ENCODE peak calls at places on chromosomes 2 and 18, in five cellular contexts. C is HCT116, W is SK-N-SH, D is K562, B is GM12878. L is an unnamed sample.
A peak's percentile ranks its signal among the peaks of the same experiment; 100 is the strongest.

GRCh38 chr2:240789501-240790369 is 30.3 kb downstream of the KIF1A start:
- DNase-seq in C (no peak), W (no peak), D (no peak), B (peak; percentile 3), L (no peak)

GRCh38 chr2:124025896-124026295 is 809 bp downstream of the CNTNAP5 start:
- DNase-seq in C (no peak), W (peak; percentile 39), D (no peak), B (no peak), L (no peak)

GRCh38 chr2:127619901-127620705 is 25.9 kb upstream of the GPR17 start:
- DNase-seq in C (no peak), W (peak; percentile 29), D (no peak), B (no peak), L (no peak)

GRCh38 chr2:32627441-32627900 is 379 bp upstream of the TTC27 start:
- DNase-seq in C (no peak), W (peak; percentile 68), D (no peak), B (no peak), L (peak; percentile 0)

GRCh38 chr2:201854221-201854801 is 48.0 kb downstream of the CDK15 start:
- DNase-seq in C (no peak), W (no peak), D (no peak), B (no peak), L (no peak)

GRCh38 chr2:45458909-45459563 is 152.0 kb downstream of the SRBD1 start:
- DNase-seq in C (peak; percentile 28), W (no peak), D (peak; percentile 27), B (no peak), L (peak; percentile 27)

GRCh38 chr2:182866095-182866460 is 359 bp downstream of the FRZB start:
- DNase-seq in C (no peak), W (no peak), D (no peak), B (no peak), L (no peak)

GRCh38 chr2:54672587-54673456 is 50.6 kb upstream of the EML6 start:
- DNase-seq in C (no peak), W (no peak), D (no peak), B (peak; percentile 68), L (peak; percentile 31)

GRCh38 chr2:73111300-73112025 is 1.3 kb downstream of the RAB11FIP5 start:
- DNase-seq in C (peak; percentile 26), W (no peak), D (peak; percentile 48), B (no peak), L (peak; percentile 35)

GRCh38 chr2:33106115-33106514 is 159.4 kb downstream of the LTBP1 start:
- DNase-seq in C (no peak), W (no peak), D (no peak), B (no peak), L (no peak)

GRCh38 chr2:23673830-23674679 is 252.9 kb downstream of the ATAD2B start:
- DNase-seq in C (no peak), W (no peak), D (peak; percentile 30), B (no peak), L (no peak)

GRCh38 chr2:173962583-173963110 is 2.5 kb downstream of the SP3 start:
- DNase-seq in C (no peak), W (no peak), D (peak; percentile 35), B (no peak), L (no peak)

GRCh38 chr18:64972545-64972944 is 778.3 kb upstream of the CDH7 start:
- DNase-seq in C (no peak), W (peak; percentile 14), D (no peak), B (no peak), L (no peak)

GRCh38 chr18:74760026-74760425 is 162.4 kb downstream of the ZNF407 start:
- DNase-seq in C (no peak), W (no peak), D (no peak), B (no peak), L (no peak)

GRCh38 chr18:48831113-48831759 is 119.5 kb downstream of the SMAD7 start:
- DNase-seq in C (no peak), W (no peak), D (no peak), B (no peak), L (no peak)

GRCh38 chr2:221969087-221969829 is 329.5 kb downstream of the PAX3 start:
- DNase-seq in C (peak; percentile 13), W (peak; percentile 40), D (no peak), B (no peak), L (peak; percentile 51)

GRCh38 chr18:31101148-31102019 is 837 bp downstream of the DSC2 start:
- DNase-seq in C (no peak), W (peak; percentile 33), D (peak; percentile 80), B (no peak), L (peak; percentile 24)

GRCh38 chr2:227862227-227862740 is 9.1 kb upstream of the DAW1 start:
- DNase-seq in C (peak; percentile 51), W (peak; percentile 48), D (peak; percentile 17), B (no peak), L (no peak)

GRCh38 chr2:151422917-151423439 is 13.3 kb downstream of the RIF1 start:
- DNase-seq in C (no peak), W (no peak), D (no peak), B (no peak), L (no peak)

GRCh38 chr2:216555274-216555673 is 56.6 kb downstream of the RPL37A start:
- DNase-seq in C (no peak), W (no peak), D (no peak), B (no peak), L (no peak)

GRCh38 chr2:219527076-219527394 is 12.8 kb downstream of the ASIC4 start:
- DNase-seq in C (no peak), W (peak; percentile 81), D (no peak), B (no peak), L (peak; percentile 32)

GRCh38 chr18:47901624-47902362 is 28.7 kb downstream of the SMAD2 start:
- DNase-seq in C (no peak), W (no peak), D (no peak), B (peak; percentile 61), L (no peak)

GRCh38 chr2:9656270-9656766 is 25.5 kb upstream of the YWHAQ start:
- DNase-seq in C (no peak), W (no peak), D (peak; percentile 52), B (peak; percentile 95), L (no peak)

GRCh38 chr2:231632559-231633142 is 40.0 kb downstream of the TEX44 start:
- DNase-seq in C (no peak), W (no peak), D (no peak), B (no peak), L (no peak)

GRCh38 chr18:35851286-35851967 is 121.1 kb upstream of the RMP24 start:
- DNase-seq in C (no peak), W (no peak), D (no peak), B (no peak), L (no peak)

GRCh38 chr2:48733067-48733503 is 22.4 kb downstream of the LHCGR start:
- DNase-seq in C (no peak), W (no peak), D (no peak), B (no peak), L (no peak)

GRCh38 chr2:223494987-223495386 is 107.2 kb downstream of the SCG2 start:
- DNase-seq in C (no peak), W (no peak), D (no peak), B (no peak), L (no peak)

DNA sequence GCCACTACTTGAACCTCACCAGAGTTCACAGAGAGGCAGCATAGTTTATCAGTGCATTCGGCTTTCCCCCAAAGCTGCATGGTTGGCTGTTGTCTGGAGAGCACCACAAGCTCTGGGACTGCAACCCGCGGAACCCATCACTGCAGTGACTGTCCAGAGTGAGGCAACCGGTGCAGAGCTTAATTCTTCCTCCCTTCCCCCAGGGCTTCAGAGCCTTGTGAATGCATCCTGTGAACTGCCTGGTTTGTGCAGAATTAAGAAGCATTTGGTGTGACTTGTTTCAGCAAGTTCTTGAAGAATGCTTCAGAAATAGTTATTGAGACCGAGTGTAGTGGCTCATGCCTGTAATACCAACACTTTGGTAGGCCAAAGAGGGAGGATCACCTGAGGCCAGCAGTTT is 99.2 kb upstream of the FOSL2 start:
- DNase-seq in C (no peak), W (no peak), D (no peak), B (no peak), L (no peak)
- TF ChIP-seq JUND in C (no peak), W (no peak), D (no peak), B (no peak), L (no peak)

DNA sequence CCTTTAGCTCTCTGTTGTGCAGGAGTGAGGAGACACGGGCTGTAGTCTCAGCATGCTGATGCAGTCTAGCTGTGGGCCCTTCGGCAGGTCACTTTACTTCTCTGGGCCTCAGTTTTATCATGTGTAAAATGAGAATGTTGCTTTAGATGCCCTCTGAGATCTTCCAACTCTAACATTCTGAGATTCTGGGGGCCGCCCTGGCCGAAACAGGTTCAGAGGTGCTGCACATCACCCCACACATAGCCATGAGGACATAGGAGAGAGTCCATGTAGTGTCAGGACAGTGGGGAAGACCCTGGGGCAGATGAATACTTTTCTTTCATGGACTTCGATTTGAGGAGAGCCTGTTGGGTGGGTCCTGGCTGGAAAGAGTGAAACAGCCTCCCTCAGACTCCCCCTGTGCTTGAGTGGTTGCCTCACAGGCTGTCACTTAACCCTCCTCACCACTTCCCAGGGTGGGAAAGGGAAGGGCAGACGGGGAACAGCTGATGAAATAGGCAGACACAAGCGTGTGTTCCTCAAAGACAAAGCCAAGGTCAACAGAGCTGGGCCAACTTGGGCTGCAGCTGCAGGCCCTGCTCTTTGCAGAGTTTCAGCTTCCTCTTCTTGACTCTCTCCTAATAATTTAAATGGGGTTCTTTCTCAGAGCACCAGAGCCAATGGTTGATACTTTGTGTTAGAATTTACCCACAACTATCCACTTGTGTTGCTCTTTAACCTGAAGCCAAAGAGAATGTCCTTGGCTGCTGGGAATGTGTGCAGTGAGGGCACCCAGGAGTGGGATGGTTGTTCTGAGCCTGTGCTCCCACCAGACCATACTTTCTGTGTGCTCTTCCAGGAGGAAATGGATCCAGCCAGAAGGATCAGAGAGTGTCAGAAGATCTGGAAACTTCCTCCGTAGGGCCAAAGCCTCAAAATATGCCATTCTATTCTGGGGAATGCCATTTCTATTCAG is 14.7 kb upstream of the MRPL33 start:
- DNase-seq in C (no peak), W (no peak), D (no peak), B (no peak), L (no peak)
- TF ChIP-seq JUND in C (no peak), W (no peak), D (peak; percentile 46), B (no peak), L (no peak)

GRCh38 chr18:76619342-76620315 is 124.6 kb upstream of the ZNF516 start:
- DNase-seq in C (no peak), W (no peak), D (no peak), B (no peak), L (no peak)
- TF ChIP-seq JUND in C (no peak), W (no peak), D (no peak), B (no peak), L (no peak)

DNA sequence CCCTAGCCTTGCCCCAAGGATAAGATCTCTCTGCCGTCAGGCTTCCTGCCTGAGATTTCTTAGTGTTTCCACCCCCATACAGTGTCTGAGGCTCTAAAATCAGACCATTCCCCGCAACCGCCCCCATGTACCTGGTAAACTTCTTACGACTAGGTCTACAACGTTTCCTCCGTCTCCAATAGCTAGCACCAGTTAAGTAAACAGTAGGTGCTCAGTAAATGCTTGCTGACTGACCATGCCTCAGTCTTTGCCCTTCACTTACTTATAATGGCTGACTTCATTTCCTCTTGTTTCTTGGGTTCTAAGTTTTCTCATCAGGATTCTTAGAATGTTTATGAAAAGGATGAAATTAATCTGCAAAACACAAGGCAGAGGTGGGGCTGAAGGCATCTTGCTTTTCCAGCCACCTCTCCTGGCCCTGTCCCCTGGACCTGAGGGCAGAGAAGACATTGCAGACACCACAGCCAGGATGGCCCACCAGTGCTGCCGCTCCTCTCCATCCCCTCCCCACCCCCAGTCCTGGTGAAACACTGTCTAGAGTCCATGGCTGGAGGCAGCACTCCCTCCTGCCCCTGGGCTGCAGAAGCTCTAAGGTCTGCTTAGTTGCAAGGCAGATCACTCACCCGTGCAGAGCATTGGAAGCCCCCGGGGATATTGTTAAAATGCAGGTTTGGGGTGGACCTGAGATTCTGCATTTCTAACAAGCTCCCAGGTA is 16.9 kb downstream of the TMEM37 start:
- DNase-seq in C (no peak), W (no peak), D (no peak), B (no peak), L (no peak)
- TF ChIP-seq JUND in C (no peak), W (no peak), D (no peak), B (no peak), L (no peak)